ENCODE peak calls at places on chromosomes 12 and 14, in four cellular contexts. E is aorta, P is NCI-H1092 treated with DMSO at 0.1 percent for 48 hours, Q is AG09309. C is an unnamed sample.

GRCh38 chr12:123571343-123571813 is 13.0 kb upstream of the TMED2 start:
- DNase-seq in E (peak; percentile 57), P (no peak), Q (peak; percentile 68), C (peak; percentile 65)

GRCh38 chr12:20731274-20731673 is 36.1 kb downstream of the SLCO1C1 start:
- DNase-seq in E (no peak), P (no peak), Q (no peak), C (no peak)

GRCh38 chr12:109762071-109762672 is 48.5 kb downstream of the FAM222A start:
- DNase-seq in E (peak; percentile 20), P (no peak), Q (no peak), C (no peak)

GRCh38 chr14:58705066-58705465 is 67.3 kb downstream of the DACT1 start:
- DNase-seq in E (peak; percentile 49), P (no peak), Q (peak; percentile 4), C (peak; percentile 56)

GRCh38 chr14:34710006-34710405 is 4.4 kb downstream of the CFL2 start:
- DNase-seq in E (no peak), P (no peak), Q (no peak), C (no peak)

GRCh38 chr12:12511021-12511783 is 51.5 kb downstream of the DUSP16 start:
- DNase-seq in E (no peak), P (no peak), Q (no peak), C (no peak)

GRCh38 chr12:120738252-120739030 is 12.8 kb downstream of the ACADS start:
- DNase-seq in E (no peak), P (no peak), Q (no peak), C (no peak)

GRCh38 chr14:45085004-45085403 is 1.1 kb downstream of the PRPF39 start:
- DNase-seq in E (no peak), P (no peak), Q (no peak), C (no peak)

GRCh38 chr14:80974338-80975078 is 19.1 kb downstream of the TSHR start:
- DNase-seq in E (no peak), P (peak; percentile 82), Q (peak; percentile 48), C (no peak)

GRCh38 chr12:121775501-121775900 is 18.0 kb downstream of the RHOF start:
- DNase-seq in E (no peak), P (no peak), Q (no peak), C (no peak)

GRCh38 chr14:74426202-74426582 is at the start of gene SYNDIG1L:
- DNase-seq in E (no peak), P (no peak), Q (no peak), C (no peak)

GRCh38 chr12:54359762-54360351 is 4.4 kb downstream of the GPR84 start:
- DNase-seq in E (no peak), P (no peak), Q (no peak), C (no peak)

GRCh38 chr12:125203145-125203765 is 138.0 kb downstream of the AACS start:
- DNase-seq in E (no peak), P (peak; percentile 28), Q (no peak), C (no peak)

GRCh38 chr14:47691829-47692228 is 16.4 kb upstream of the MDGA2 start:
- DNase-seq in E (no peak), P (no peak), Q (no peak), C (no peak)

GRCh38 chr12:2358986-2359658 is 306.3 kb downstream of the CACNA1C start:
- DNase-seq in E (no peak), P (no peak), Q (no peak), C (no peak)

GRCh38 chr14:99029150-99029915 is 242.7 kb downstream of the BCL11B start:
- DNase-seq in E (no peak), P (no peak), Q (no peak), C (no peak)

GRCh38 chr12:34344851-34345522 is 322.7 kb downstream of the ALG10 start:
- DNase-seq in E (no peak), P (no peak), Q (no peak), C (no peak)

GRCh38 chr14:64198021-64198420 is 96.2 kb downstream of the ESR2 start:
- DNase-seq in E (no peak), P (no peak), Q (no peak), C (no peak)

GRCh38 chr12:95446511-95446910 is 27.4 kb upstream of the METAP2 start:
- DNase-seq in E (peak; percentile 59), P (no peak), Q (no peak), C (peak; percentile 71)

GRCh38 chr14:51652168-51653095 is 722 bp downstream of the FRMD6 start:
- DNase-seq in E (peak; percentile 60), P (no peak), Q (no peak), C (peak; percentile 72)

GRCh38 chr12:128076188-128076587 is 190.8 kb upstream of the TMEM132C start:
- DNase-seq in E (no peak), P (no peak), Q (peak; percentile 75), C (no peak)

GRCh38 chr12:46959484-46959883 is 119.9 kb upstream of the PCED1B start:
- DNase-seq in E (no peak), P (no peak), Q (peak; percentile 84), C (no peak)

GRCh38 chr14:92737206-92737605 is 11.2 kb downstream of the LGMN start:
- DNase-seq in E (no peak), P (no peak), Q (no peak), C (no peak)

GRCh38 chr12:1424674-1425395 is 169.5 kb downstream of the FBXL14 start:
- DNase-seq in E (no peak), P (no peak), Q (no peak), C (no peak)

GRCh38 chr14:64754685-64755084 is 50.5 kb downstream of the PLEKHG3 start:
- DNase-seq in E (no peak), P (no peak), Q (no peak), C (no peak)

GRCh38 chr12:132259872-132260695 is 69.3 kb downstream of the GALNT9 start:
- DNase-seq in E (no peak), P (no peak), Q (no peak), C (no peak)

GRCh38 chr14:101253948-101254347 is 307.3 kb upstream of the DIO3 start:
- DNase-seq in E (no peak), P (no peak), Q (no peak), C (no peak)

GRCh38 chr14:30601579-30601916 is 20.6 kb upstream of the SCFD1 start:
- DNase-seq in E (no peak), P (no peak), Q (no peak), C (no peak)

GRCh38 chr14:103594265-103594664 is 31.5 kb downstream of the COA8 start:
- DNase-seq in E (no peak), P (peak; percentile 59), Q (peak; percentile 25), C (peak; percentile 61)

GRCh38 chr12:43883311-43883710 is 47.4 kb downstream of the TMEM117 start:
- DNase-seq in E (no peak), P (no peak), Q (peak; percentile 46), C (no peak)

GRCh38 chr12:23771230-23771949 is 178.1 kb downstream of the SOX5 start:
- DNase-seq in E (peak; percentile 76), P (no peak), Q (no peak), C (peak; percentile 74)

GRCh38 chr14:102516531-102517411 is 7.2 kb upstream of the ANKRD9 start:
- DNase-seq in E (peak; percentile 71), P (peak; percentile 62), Q (no peak), C (peak; percentile 79)

GRCh38 chr12:30909088-30909688 is 17.4 kb upstream of the TSPAN11 start:
- DNase-seq in E (no peak), P (no peak), Q (peak; percentile 5), C (no peak)

GRCh38 chr12:124273630-124274029 is 21.3 kb upstream of the RFLNA start:
- DNase-seq in E (no peak), P (no peak), Q (no peak), C (no peak)

GRCh38 chr12:62631531-62632520 is 165.2 kb downstream of the MON2 start:
- DNase-seq in E (peak; percentile 74), P (peak; percentile 9), Q (peak; percentile 79), C (peak; percentile 76)

GRCh38 chr12:92297405-92297804 is 151.8 kb upstream of the BTG1 start:
- DNase-seq in E (no peak), P (no peak), Q (no peak), C (no peak)

GRCh38 chr12:60148831-60149230 is 553.0 kb downstream of the SLC16A7 start:
- DNase-seq in E (no peak), P (no peak), Q (peak; percentile 66), C (no peak)

GRCh38 chr12:109888179-109889020 is 8.1 kb upstream of the GLTP start:
- DNase-seq in E (no peak), P (no peak), Q (peak; percentile 90), C (no peak)

GRCh38 chr14:59244581-59244980 is 56.1 kb downstream of the DAAM1 start:
- DNase-seq in E (no peak), P (no peak), Q (no peak), C (no peak)

C was measured in Right ventricle myocardium superior.